ENCODE peak calls at places on chromosomes 6 and 20, in ten cellular contexts. H is MM.1S; P is CD4-positive, alpha-beta memory T cell; A is CD8-positive, alpha-beta T cell; I is ascending aorta; E is CD4-positive, alpha-beta T cell; M is H9; Y is left lung; C is HCT116; V is body of pancreas. R is an unnamed sample.

GRCh38 chr6:51213806-51214205 is 395.1 kb downstream of the TFAP2B start:
- DNase-seq in H (no peak), P (no peak), A (no peak), I (no peak), E (peak; percentile 27), M (peak; percentile 37), Y (peak; percentile 54), C (no peak), V (no peak), R (no peak)

GRCh38 chr20:46903937-46904336 is 9.3 kb downstream of the EYA2 start:
- DNase-seq in H (no peak), P (no peak), A (no peak), I (no peak), E (no peak), M (no peak), Y (no peak), C (no peak), V (no peak), R (no peak)

GRCh38 chr6:39361657-39362486 is 39.4 kb upstream of the KCNK16 start:
- DNase-seq in H (peak; percentile 69), P (peak; percentile 15), A (no peak), I (peak; percentile 78), E (peak; percentile 40), M (peak; percentile 93), Y (no peak), C (peak; percentile 48), V (peak; percentile 72), R (peak; percentile 9)

GRCh38 chr20:46557231-46557956 is 6.9 kb upstream of the OCSTAMP start:
- DNase-seq in H (no peak), P (no peak), A (no peak), I (peak; percentile 67), E (no peak), M (no peak), Y (no peak), C (no peak), V (no peak), R (no peak)

GRCh38 chr6:121354764-121355163 is 20.5 kb upstream of the TBC1D32 start:
- DNase-seq in H (no peak), P (no peak), A (no peak), I (no peak), E (no peak), M (no peak), Y (no peak), C (no peak), V (no peak), R (no peak)

GRCh38 chr6:50804283-50804682 is 14.4 kb upstream of the TFAP2B start:
- DNase-seq in H (no peak), P (no peak), A (no peak), I (no peak), E (no peak), M (no peak), Y (no peak), C (no peak), V (no peak), R (no peak)

GRCh38 chr6:79421001-79421411 is 116.2 kb downstream of the LCA5 start:
- DNase-seq in H (no peak), P (no peak), A (no peak), I (no peak), E (no peak), M (no peak), Y (no peak), C (no peak), V (no peak), R (no peak)

GRCh38 chr20:23094927-23095326 is 8.8 kb upstream of the CD93 start:
- DNase-seq in H (no peak), P (no peak), A (no peak), I (no peak), E (no peak), M (no peak), Y (no peak), C (no peak), V (no peak), R (no peak)

GRCh38 chr6:2810092-2810671 is 31.5 kb downstream of the SERPINB1 start:
- DNase-seq in H (no peak), P (no peak), A (no peak), I (no peak), E (no peak), M (no peak), Y (no peak), C (peak; percentile 96), V (peak; percentile 59), R (no peak)

DNA sequence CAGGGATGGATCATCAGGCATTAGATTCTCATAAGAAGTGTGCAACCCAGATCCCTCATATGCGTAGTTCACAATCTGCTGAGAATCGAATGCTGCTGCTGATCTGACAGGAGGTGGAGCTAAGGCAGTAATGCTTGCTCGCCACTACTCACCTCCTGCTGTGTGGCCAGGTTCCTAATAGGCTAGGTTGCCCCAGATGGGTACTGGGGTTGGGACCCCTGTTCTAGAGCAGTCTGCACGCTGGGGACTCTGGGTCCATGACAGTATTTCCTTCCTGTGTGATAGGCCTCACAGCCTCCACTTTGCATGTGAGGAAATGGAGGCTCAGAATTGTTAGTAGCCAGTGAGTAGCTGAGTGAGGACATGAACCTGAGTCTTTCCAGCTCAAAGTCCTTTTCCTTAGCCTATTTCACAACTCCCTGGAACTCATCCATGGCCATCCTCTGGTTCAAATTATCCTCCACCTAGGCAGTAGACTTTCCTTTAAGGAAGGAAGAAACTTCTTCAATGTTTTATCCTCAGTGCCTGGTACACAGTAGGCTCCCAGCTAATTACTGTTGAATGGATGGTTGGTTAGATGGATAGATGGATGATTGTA is 117.2 kb downstream of the SYCP2 start:
- DNase-seq in H (no peak), P (no peak), A (no peak), I (peak; percentile 45), E (no peak), M (peak; percentile 12), Y (no peak), C (no peak), V (no peak), R (no peak)
- H3K9me3 ChIP-seq in H (no peaks in the 10 kb centered on the region), P (no peaks in the 10 kb centered on the region), A (no peaks in the 10 kb centered on the region), I (no peaks in the 10 kb centered on the region), E (no peaks in the 10 kb centered on the region), M (no peaks in the 10 kb centered on the region), Y (no peaks in the 10 kb centered on the region), C (no peaks in the 10 kb centered on the region), V (no peaks in the 10 kb centered on the region), R (no peaks in the 10 kb centered on the region)

DNA sequence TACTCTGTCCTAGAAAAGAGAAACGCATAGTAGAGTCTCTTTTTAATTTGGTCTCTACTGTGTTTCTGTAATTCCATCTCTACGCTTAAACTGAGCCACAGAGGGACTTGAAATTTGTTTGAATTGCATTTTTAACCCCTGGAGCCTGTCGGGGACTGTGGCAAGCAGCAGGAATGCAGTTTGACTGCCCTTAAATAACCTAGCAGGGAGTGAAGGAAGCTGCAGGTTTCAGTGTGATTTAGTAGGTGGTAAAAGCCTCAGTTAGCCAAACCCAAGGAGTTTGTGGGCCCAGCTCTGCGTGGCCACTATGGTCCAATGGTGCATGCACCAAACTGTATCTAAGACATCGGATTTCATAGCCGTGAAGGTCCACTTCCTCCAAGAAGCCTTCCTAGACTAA is 70.3 kb upstream of the MC3R start:
- DNase-seq in H (no peak), P (no peak), A (no peak), I (no peak), E (no peak), M (no peak), Y (no peak), C (no peak), V (no peak), R (no peak)
- H3K9me3 ChIP-seq in H (no peaks in the 10 kb centered on the region), P (no peaks in the 10 kb centered on the region), A (no peaks in the 10 kb centered on the region), I (no peaks in the 10 kb centered on the region), E (no peaks in the 10 kb centered on the region), M (peaks cover 93% of the 10 kb centered on the region), Y (no peaks in the 10 kb centered on the region), C (no peaks in the 10 kb centered on the region), V (no peaks in the 10 kb centered on the region), R (no peaks in the 10 kb centered on the region)

GRCh38 chr20:16143596-16143995 is 429.7 kb downstream of the KIF16B start:
- DNase-seq in H (no peak), P (no peak), A (no peak), I (no peak), E (no peak), M (no peak), Y (no peak), C (no peak), V (no peak), R (no peak)
- H3K9me3 ChIP-seq in H (no peaks in the 10 kb centered on the region), P (no peaks in the 10 kb centered on the region), A (no peaks in the 10 kb centered on the region), I (no peaks in the 10 kb centered on the region), E (no peaks in the 10 kb centered on the region), M (no peaks in the 10 kb centered on the region), Y (peaks cover 9% of the 10 kb centered on the region), C (no peaks in the 10 kb centered on the region), V (no peaks in the 10 kb centered on the region), R (no peaks in the 10 kb centered on the region)

GRCh38 chr6:145006914-145007313 is 721.8 kb downstream of the UTRN start:
- DNase-seq in H (no peak), P (no peak), A (no peak), I (no peak), E (no peak), M (no peak), Y (no peak), C (no peak), V (no peak), R (no peak)
- H3K9me3 ChIP-seq in H (no peaks in the 10 kb centered on the region), P (no peaks in the 10 kb centered on the region), A (no peaks in the 10 kb centered on the region), I (no peaks in the 10 kb centered on the region), E (no peaks in the 10 kb centered on the region), M (no peaks in the 10 kb centered on the region), Y (no peaks in the 10 kb centered on the region), C (no peaks in the 10 kb centered on the region), V (no peaks in the 10 kb centered on the region), R (no peaks in the 10 kb centered on the region)

DNA sequence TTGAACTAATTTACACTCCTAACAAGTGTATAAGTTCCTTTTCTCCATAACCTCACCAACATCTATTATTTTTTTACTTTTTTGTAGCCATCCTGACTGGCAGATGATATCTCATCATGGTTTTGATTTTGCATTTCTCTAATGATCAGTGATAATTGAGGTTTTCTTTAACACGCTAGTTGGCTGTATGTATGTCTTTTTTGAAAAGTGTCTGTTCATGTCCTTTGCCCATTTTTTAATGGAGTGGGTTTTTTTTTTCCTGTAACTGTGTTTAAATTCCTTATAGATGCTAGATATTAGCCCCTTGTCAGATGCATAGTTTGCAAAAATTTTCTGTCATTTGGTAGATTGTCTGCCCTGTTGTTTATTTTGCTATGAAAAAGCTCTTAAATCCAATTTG is 39.6 kb upstream of the TRIM39 start:
- DNase-seq in H (no peak), P (no peak), A (no peak), I (no peak), E (no peak), M (no peak), Y (no peak), C (no peak), V (no peak), R (no peak)
- H3K9me3 ChIP-seq in H (no peaks in the 10 kb centered on the region), P (no peaks in the 10 kb centered on the region), A (peaks cover 9% of the 10 kb centered on the region), I (peaks cover 62% of the 10 kb centered on the region), E (peaks cover 54% of the 10 kb centered on the region), M (peaks cover 79% of the 10 kb centered on the region), Y (peaks cover 65% of the 10 kb centered on the region), C (peaks cover 8% of the 10 kb centered on the region), V (peaks cover 46% of the 10 kb centered on the region), R (peaks cover 30% of the 10 kb centered on the region)

R was measured in T-helper 17 cell.